ENCODE peak calls at places on chromosome 10, in five cellular contexts. K is activated CD4-positive, CD25-positive, alpha-beta regulatory T cell; X is transverse colon; R is GM23338; I is Calu3. D is an unnamed sample.

GRCh38 chr10:132383026-132383565 is 13.9 kb upstream of the PWWP2B start:
- DNase-seq in K (no peak), X (peak; percentile 7), R (no peak), I (no peak), D (no peak)

GRCh38 chr10:114306116-114306973 is 67.3 kb downstream of the VWA2 start:
- DNase-seq in K (no peak), X (no peak), R (no peak), I (peak; percentile 4), D (no peak)

GRCh38 chr10:129863231-129863663 is 100.8 kb downstream of the EBF3 start:
- DNase-seq in K (no peak), X (no peak), R (peak; percentile 49), I (no peak), D (no peak)

GRCh38 chr10:71694039-71694471 is 25.5 kb downstream of the C10orf105 start:
- DNase-seq in K (no peak), X (no peak), R (no peak), I (no peak), D (no peak)

GRCh38 chr10:3624367-3624766 is 160.6 kb downstream of the KLF6 start:
- DNase-seq in K (no peak), X (no peak), R (peak; percentile 34), I (no peak), D (no peak)

GRCh38 chr10:110576220-110576619 is 8.7 kb downstream of the SMC3 start:
- DNase-seq in K (no peak), X (no peak), R (no peak), I (no peak), D (no peak)

GRCh38 chr10:79380125-79380917 is 33.1 kb downstream of the PPIF start:
- DNase-seq in K (no peak), X (peak; percentile 40), R (no peak), I (no peak), D (peak; percentile 53)

GRCh38 chr10:30639946-30640786 is 10.6 kb upstream of the LYZL2 start:
- DNase-seq in K (no peak), X (no peak), R (peak; percentile 76), I (peak; percentile 23), D (no peak)

GRCh38 chr10:81957976-81958375 is 83.0 kb downstream of the NRG3 start:
- DNase-seq in K (no peak), X (no peak), R (no peak), I (no peak), D (no peak)

GRCh38 chr10:125023269-125023668 is 81.3 kb downstream of the ZRANB1 start:
- DNase-seq in K (no peak), X (no peak), R (no peak), I (no peak), D (no peak)

GRCh38 chr10:7666253-7667023 is at the start of gene ITIH5:
- DNase-seq in K (no peak), X (no peak), R (peak; percentile 59), I (peak; percentile 13), D (no peak)

GRCh38 chr10:7408494-7409044 is 2.3 kb downstream of the SFMBT2 start:
- DNase-seq in K (peak; percentile 33), X (peak; percentile 50), R (peak; percentile 77), I (peak; percentile 54), D (peak; percentile 60)

GRCh38 chr10:117223413-117224035 is 17.4 kb upstream of the SLC18A2 start:
- DNase-seq in K (no peak), X (no peak), R (no peak), I (no peak), D (no peak)

GRCh38 chr10:93032105-93032808 is 28.3 kb upstream of the CYP26C1 start:
- DNase-seq in K (no peak), X (no peak), R (no peak), I (no peak), D (no peak)

GRCh38 chr10:127897177-127897576 is 4.4 kb upstream of the CLRN3 start:
- DNase-seq in K (no peak), X (no peak), R (no peak), I (no peak), D (no peak)

GRCh38 chr10:109914966-109915365 is 8.3 kb downstream of the XPNPEP1 start:
- DNase-seq in K (no peak), X (peak; percentile 54), R (no peak), I (peak; percentile 27), D (peak; percentile 59)

GRCh38 chr10:129046074-129046681 is 420.9 kb upstream of the MGMT start:
- DNase-seq in K (no peak), X (no peak), R (no peak), I (no peak), D (no peak)

GRCh38 chr10:124158592-124158991 is 65.2 kb upstream of the CHST15 start:
- DNase-seq in K (no peak), X (peak; percentile 24), R (no peak), I (no peak), D (no peak)

GRCh38 chr10:32054087-32054486 is 2.1 kb downstream of the KIF5B start:
- DNase-seq in K (no peak), X (peak; percentile 32), R (peak; percentile 20), I (no peak), D (peak; percentile 24)

GRCh38 chr10:120999868-121000267 is 148.7 kb downstream of the WDR11 start:
- DNase-seq in K (no peak), X (no peak), R (peak; percentile 52), I (no peak), D (no peak)

GRCh38 chr10:117461766-117462423 is 80.7 kb upstream of the EMX2 start:
- DNase-seq in K (no peak), X (peak; percentile 76), R (no peak), I (peak; percentile 11), D (no peak)

GRCh38 chr10:50362547-50363125 is 111.3 kb upstream of the ASAH2 start:
- DNase-seq in K (no peak), X (no peak), R (no peak), I (no peak), D (no peak)

D was measured in mucosa of gallbladder.